ENCODE peak calls at places on chromosome 5, in eight cellular contexts. One of them, this sample, is unnamed.

GRCh38 chr5:18394154-18394804 is 760.0 kb downstream of the TAF11L14 start:
- DNase-seq in fibroblast of the conjunctiva: peak
- DNase-seq in GM04504: peak
- DNase-seq in GOT3: no peak
- DNase-seq in stimulated activated CD4-positive, alpha-beta T cell treated with anti-CD3 and anti-CD28 coated beads, Interleukin-2, amount 100 ng/mL, for 48 hours: peak
- DNase-seq in GM20000: peak
- DNase-seq in body of pancreas: peak
- DNase-seq in NCI-H1092 treated with DMSO at 0.1 percent for 48 hours: peak
- DNase-seq in this sample: no peak

GRCh38 chr5:33227247-33227646 is 213.5 kb upstream of the TARS1 start:
- DNase-seq in stimulated activated CD4-positive, alpha-beta T cell treated with anti-CD3 and anti-CD28 coated beads, Interleukin-2, amount 100 ng/mL, for 48 hours: no peak
- DNase-seq in GM04504: no peak
- DNase-seq in NCI-H1092 treated with DMSO at 0.1 percent for 48 hours: no peak
- DNase-seq in GM20000: no peak
- DNase-seq in GOT3: no peak
- DNase-seq in fibroblast of the conjunctiva: no peak
- DNase-seq in body of pancreas: no peak
- DNase-seq in this sample: no peak

GRCh38 chr5:55919625-55920024 is 68.5 kb downstream of the IL31RA start:
- DNase-seq in GM20000: no peak
- DNase-seq in GOT3: no peak
- DNase-seq in body of pancreas: no peak
- DNase-seq in stimulated activated CD4-positive, alpha-beta T cell treated with anti-CD3 and anti-CD28 coated beads, Interleukin-2, amount 100 ng/mL, for 48 hours: no peak
- DNase-seq in GM04504: no peak
- DNase-seq in NCI-H1092 treated with DMSO at 0.1 percent for 48 hours: no peak
- DNase-seq in fibroblast of the conjunctiva: no peak
- DNase-seq in this sample: no peak

GRCh38 chr5:125582358-125582757 is 835.9 kb upstream of the ZNF608 start:
- DNase-seq in GM04504: no peak
- DNase-seq in fibroblast of the conjunctiva: peak
- DNase-seq in stimulated activated CD4-positive, alpha-beta T cell treated with anti-CD3 and anti-CD28 coated beads, Interleukin-2, amount 100 ng/mL, for 48 hours: no peak
- DNase-seq in GOT3: no peak
- DNase-seq in body of pancreas: no peak
- DNase-seq in GM20000: no peak
- DNase-seq in NCI-H1092 treated with DMSO at 0.1 percent for 48 hours: no peak
- DNase-seq in this sample: no peak

GRCh38 chr5:683619-684481 is 9.3 kb downstream of the TPPP start:
- DNase-seq in GM20000: no peak
- DNase-seq in NCI-H1092 treated with DMSO at 0.1 percent for 48 hours: no peak
- DNase-seq in body of pancreas: no peak
- DNase-seq in fibroblast of the conjunctiva: no peak
- DNase-seq in GM04504: no peak
- DNase-seq in GOT3: no peak
- DNase-seq in stimulated activated CD4-positive, alpha-beta T cell treated with anti-CD3 and anti-CD28 coated beads, Interleukin-2, amount 100 ng/mL, for 48 hours: no peak
- DNase-seq in this sample: no peak

GRCh38 chr5:16773990-16774389 is 157.2 kb upstream of the RETREG1 start:
- DNase-seq in stimulated activated CD4-positive, alpha-beta T cell treated with anti-CD3 and anti-CD28 coated beads, Interleukin-2, amount 100 ng/mL, for 48 hours: no peak
- DNase-seq in GM20000: no peak
- DNase-seq in fibroblast of the conjunctiva: no peak
- DNase-seq in GM04504: peak
- DNase-seq in body of pancreas: peak
- DNase-seq in GOT3: no peak
- DNase-seq in NCI-H1092 treated with DMSO at 0.1 percent for 48 hours: no peak
- DNase-seq in this sample: peak

GRCh38 chr5:17803976-17804375 is 169.7 kb downstream of the TAF11L14 start:
- DNase-seq in fibroblast of the conjunctiva: no peak
- DNase-seq in GM04504: no peak
- DNase-seq in stimulated activated CD4-positive, alpha-beta T cell treated with anti-CD3 and anti-CD28 coated beads, Interleukin-2, amount 100 ng/mL, for 48 hours: no peak
- DNase-seq in NCI-H1092 treated with DMSO at 0.1 percent for 48 hours: no peak
- DNase-seq in body of pancreas: no peak
- DNase-seq in GOT3: no peak
- DNase-seq in GM20000: no peak
- DNase-seq in this sample: no peak

GRCh38 chr5:1039706-1040260 is 31.2 kb downstream of the NKD2 start:
- DNase-seq in NCI-H1092 treated with DMSO at 0.1 percent for 48 hours: no peak
- DNase-seq in GOT3: no peak
- DNase-seq in GM04504: no peak
- DNase-seq in stimulated activated CD4-positive, alpha-beta T cell treated with anti-CD3 and anti-CD28 coated beads, Interleukin-2, amount 100 ng/mL, for 48 hours: no peak
- DNase-seq in GM20000: no peak
- DNase-seq in fibroblast of the conjunctiva: no peak
- DNase-seq in body of pancreas: no peak
- DNase-seq in this sample: no peak

GRCh38 chr5:177382423-177383029 is 1.7 kb upstream of the SLC34A1 start:
- DNase-seq in GM04504: no peak
- DNase-seq in GM20000: no peak
- DNase-seq in fibroblast of the conjunctiva: no peak
- DNase-seq in body of pancreas: peak
- DNase-seq in stimulated activated CD4-positive, alpha-beta T cell treated with anti-CD3 and anti-CD28 coated beads, Interleukin-2, amount 100 ng/mL, for 48 hours: no peak
- DNase-seq in GOT3: no peak
- DNase-seq in NCI-H1092 treated with DMSO at 0.1 percent for 48 hours: peak
- DNase-seq in this sample: no peak

GRCh38 chr5:122844136-122844915 is 1.1 kb upstream of the SNX24 start:
- DNase-seq in fibroblast of the conjunctiva: no peak
- DNase-seq in body of pancreas: peak
- DNase-seq in GM20000: peak
- DNase-seq in stimulated activated CD4-positive, alpha-beta T cell treated with anti-CD3 and anti-CD28 coated beads, Interleukin-2, amount 100 ng/mL, for 48 hours: no peak
- DNase-seq in NCI-H1092 treated with DMSO at 0.1 percent for 48 hours: no peak
- DNase-seq in GOT3: no peak
- DNase-seq in GM04504: no peak
- DNase-seq in this sample: no peak

GRCh38 chr5:55897905-55898304 is 46.7 kb downstream of the IL31RA start:
- DNase-seq in fibroblast of the conjunctiva: peak
- DNase-seq in GM04504: peak
- DNase-seq in GM20000: no peak
- DNase-seq in body of pancreas: no peak
- DNase-seq in GOT3: peak
- DNase-seq in stimulated activated CD4-positive, alpha-beta T cell treated with anti-CD3 and anti-CD28 coated beads, Interleukin-2, amount 100 ng/mL, for 48 hours: no peak
- DNase-seq in NCI-H1092 treated with DMSO at 0.1 percent for 48 hours: no peak
- DNase-seq in this sample: peak

GRCh38 chr5:142426676-142427364 is 102.0 kb upstream of the SPRY4 start:
- DNase-seq in GM04504: no peak
- DNase-seq in GM20000: no peak
- DNase-seq in stimulated activated CD4-positive, alpha-beta T cell treated with anti-CD3 and anti-CD28 coated beads, Interleukin-2, amount 100 ng/mL, for 48 hours: no peak
- DNase-seq in body of pancreas: no peak
- DNase-seq in GOT3: no peak
- DNase-seq in NCI-H1092 treated with DMSO at 0.1 percent for 48 hours: no peak
- DNase-seq in fibroblast of the conjunctiva: no peak
- DNase-seq in this sample: no peak

GRCh38 chr5:685262-686171 is 7.6 kb downstream of the TPPP start:
- DNase-seq in fibroblast of the conjunctiva: no peak
- DNase-seq in stimulated activated CD4-positive, alpha-beta T cell treated with anti-CD3 and anti-CD28 coated beads, Interleukin-2, amount 100 ng/mL, for 48 hours: no peak
- DNase-seq in GOT3: no peak
- DNase-seq in NCI-H1092 treated with DMSO at 0.1 percent for 48 hours: no peak
- DNase-seq in body of pancreas: no peak
- DNase-seq in GM04504: no peak
- DNase-seq in GM20000: no peak
- DNase-seq in this sample: no peak

GRCh38 chr5:124675921-124676846 is 70.3 kb downstream of the ZNF608 start:
- DNase-seq in NCI-H1092 treated with DMSO at 0.1 percent for 48 hours: no peak
- DNase-seq in GM20000: no peak
- DNase-seq in GM04504: no peak
- DNase-seq in stimulated activated CD4-positive, alpha-beta T cell treated with anti-CD3 and anti-CD28 coated beads, Interleukin-2, amount 100 ng/mL, for 48 hours: no peak
- DNase-seq in body of pancreas: no peak
- DNase-seq in GOT3: no peak
- DNase-seq in fibroblast of the conjunctiva: no peak
- DNase-seq in this sample: no peak

GRCh38 chr5:112914584-112914983 is 7.4 kb downstream of the REEP5 start:
- DNase-seq in fibroblast of the conjunctiva: no peak
- DNase-seq in GOT3: no peak
- DNase-seq in GM20000: no peak
- DNase-seq in body of pancreas: no peak
- DNase-seq in GM04504: no peak
- DNase-seq in NCI-H1092 treated with DMSO at 0.1 percent for 48 hours: no peak
- DNase-seq in stimulated activated CD4-positive, alpha-beta T cell treated with anti-CD3 and anti-CD28 coated beads, Interleukin-2, amount 100 ng/mL, for 48 hours: no peak
- DNase-seq in this sample: no peak

GRCh38 chr5:119288364-119289047 is 67.3 kb upstream of the TNFAIP8 start:
- DNase-seq in NCI-H1092 treated with DMSO at 0.1 percent for 48 hours: no peak
- DNase-seq in body of pancreas: no peak
- DNase-seq in GOT3: no peak
- DNase-seq in stimulated activated CD4-positive, alpha-beta T cell treated with anti-CD3 and anti-CD28 coated beads, Interleukin-2, amount 100 ng/mL, for 48 hours: no peak
- DNase-seq in fibroblast of the conjunctiva: no peak
- DNase-seq in GM04504: peak
- DNase-seq in GM20000: no peak
- DNase-seq in this sample: no peak

GRCh38 chr5:153670081-153670480 is 179.6 kb downstream of the GRIA1 start:
- DNase-seq in GM20000: no peak
- DNase-seq in fibroblast of the conjunctiva: no peak
- DNase-seq in NCI-H1092 treated with DMSO at 0.1 percent for 48 hours: no peak
- DNase-seq in GM04504: no peak
- DNase-seq in stimulated activated CD4-positive, alpha-beta T cell treated with anti-CD3 and anti-CD28 coated beads, Interleukin-2, amount 100 ng/mL, for 48 hours: no peak
- DNase-seq in GOT3: no peak
- DNase-seq in body of pancreas: no peak
- DNase-seq in this sample: no peak

GRCh38 chr5:142364251-142365145 is 39.7 kb upstream of the SPRY4 start:
- DNase-seq in body of pancreas: no peak
- DNase-seq in NCI-H1092 treated with DMSO at 0.1 percent for 48 hours: peak
- DNase-seq in GM04504: no peak
- DNase-seq in GM20000: no peak
- DNase-seq in stimulated activated CD4-positive, alpha-beta T cell treated with anti-CD3 and anti-CD28 coated beads, Interleukin-2, amount 100 ng/mL, for 48 hours: no peak
- DNase-seq in fibroblast of the conjunctiva: no peak
- DNase-seq in GOT3: no peak
- DNase-seq in this sample: no peak

GRCh38 chr5:137146402-137146889 is 352.7 kb downstream of the SPOCK1 start:
- DNase-seq in GM04504: peak
- DNase-seq in body of pancreas: no peak
- DNase-seq in GOT3: peak
- DNase-seq in stimulated activated CD4-positive, alpha-beta T cell treated with anti-CD3 and anti-CD28 coated beads, Interleukin-2, amount 100 ng/mL, for 48 hours: no peak
- DNase-seq in GM20000: no peak
- DNase-seq in NCI-H1092 treated with DMSO at 0.1 percent for 48 hours: no peak
- DNase-seq in fibroblast of the conjunctiva: peak
- DNase-seq in this sample: peak

GRCh38 chr5:114360816-114361723 is 800 bp upstream of the KCNN2 start:
- DNase-seq in NCI-H1092 treated with DMSO at 0.1 percent for 48 hours: peak
- DNase-seq in fibroblast of the conjunctiva: no peak
- DNase-seq in GM04504: no peak
- DNase-seq in GM20000: peak
- DNase-seq in GOT3: no peak
- DNase-seq in body of pancreas: peak
- DNase-seq in stimulated activated CD4-positive, alpha-beta T cell treated with anti-CD3 and anti-CD28 coated beads, Interleukin-2, amount 100 ng/mL, for 48 hours: no peak
- DNase-seq in this sample: no peak

GRCh38 chr5:111734013-111734412 is 23.0 kb downstream of the NREP start:
- DNase-seq in fibroblast of the conjunctiva: no peak
- DNase-seq in body of pancreas: no peak
- DNase-seq in GM20000: no peak
- DNase-seq in stimulated activated CD4-positive, alpha-beta T cell treated with anti-CD3 and anti-CD28 coated beads, Interleukin-2, amount 100 ng/mL, for 48 hours: no peak
- DNase-seq in GM04504: no peak
- DNase-seq in NCI-H1092 treated with DMSO at 0.1 percent for 48 hours: no peak
- DNase-seq in GOT3: no peak
- DNase-seq in this sample: no peak

GRCh38 chr5:142063878-142064331 is 44.7 kb upstream of the NDFIP1 start:
- DNase-seq in GOT3: peak
- DNase-seq in GM04504: peak
- DNase-seq in fibroblast of the conjunctiva: no peak
- DNase-seq in GM20000: no peak
- DNase-seq in body of pancreas: peak
- DNase-seq in NCI-H1092 treated with DMSO at 0.1 percent for 48 hours: peak
- DNase-seq in stimulated activated CD4-positive, alpha-beta T cell treated with anti-CD3 and anti-CD28 coated beads, Interleukin-2, amount 100 ng/mL, for 48 hours: no peak
- DNase-seq in this sample: no peak